ENCODE peak calls at places on chromosomes 7 and 10, in four cellular contexts. J is A549, T is mammary epithelial cell, M is PC-9. R is an unnamed sample.

GRCh38 chr7:55476071-55476803 is 96.1 kb downstream of the VOPP1 start:
- DNase-seq in J (no peak), T (no peak), M (no peak), R (no peak)

GRCh38 chr7:41538810-41539724 is 163.8 kb downstream of the INHBA start:
- DNase-seq in J (no peak), T (no peak), M (no peak), R (no peak)

GRCh38 chr7:38398725-38399321 is 125.4 kb upstream of the TARP start:
- DNase-seq in J (peak), T (peak), M (no peak), R (peak)

GRCh38 chr10:36023939-36024338 is 381.8 kb upstream of the FZD8 start:
- DNase-seq in J (peak), T (peak), M (no peak), R (no peak)

GRCh38 chr7:19369806-19370205 is 224.6 kb upstream of the FERD3L start:
- DNase-seq in J (no peak), T (no peak), M (no peak), R (no peak)

GRCh38 chr10:133544506-133544905 is 17.3 kb downstream of the CYP2E1 start:
- DNase-seq in J (no peak), T (no peak), M (no peak), R (no peak)

GRCh38 chr7:787332-788240 is 44.7 kb upstream of the SUN1 start:
- DNase-seq in J (no peak), T (no peak), M (no peak), R (no peak)

GRCh38 chr7:18648849-18649758 is 153.6 kb downstream of the HDAC9 start:
- DNase-seq in J (no peak), T (no peak), M (peak), R (no peak)

GRCh38 chr7:132298782-132299181 is 277.5 kb downstream of the PLXNA4 start:
- DNase-seq in J (peak), T (peak), M (no peak), R (no peak)

GRCh38 chr10:4686644-4686996 is 139.4 kb upstream of the AKR1E2 start:
- DNase-seq in J (peak), T (peak), M (peak), R (no peak)

GRCh38 chr10:519055-519715 is 170.3 kb downstream of the DIP2C start:
- DNase-seq in J (no peak), T (no peak), M (no peak), R (no peak)

GRCh38 chr7:98807306-98807880 is 62.4 kb downstream of the TMEM130 start:
- DNase-seq in J (no peak), T (peak), M (no peak), R (no peak)

GRCh38 chr10:3173173-3173878 is 744 bp upstream of the PITRM1 start:
- DNase-seq in J (peak), T (no peak), M (peak), R (no peak)

GRCh38 chr10:118698421-118698820 is 56.3 kb downstream of the CACUL1 start:
- DNase-seq in J (peak), T (peak), M (no peak), R (no peak)

GRCh38 chr7:27160546-27161213 is 4.2 kb upstream of the HOXA7 start:
- DNase-seq in J (peak), T (peak), M (peak), R (peak)

GRCh38 chr10:113930482-113931057 is 76.1 kb downstream of the NHLRC2 start:
- DNase-seq in J (no peak), T (no peak), M (no peak), R (no peak)

GRCh38 chr7:101559586-101559985 is 69.5 kb downstream of the MYL10 start:
- DNase-seq in J (no peak), T (no peak), M (no peak), R (peak)

GRCh38 chr10:104333037-104333727 is 5.1 kb downstream of the ITPRIP start:
- DNase-seq in J (no peak), T (no peak), M (no peak), R (no peak)

GRCh38 chr7:106054971-106055370 is 57.1 kb downstream of the SYPL1 start:
- DNase-seq in J (no peak), T (no peak), M (no peak), R (no peak)

GRCh38 chr10:8060704-8061121 is 6.2 kb downstream of the GATA3 start:
- DNase-seq in J (no peak), T (peak), M (no peak), R (no peak)

GRCh38 chr7:142669074-142669654 is 80.1 kb upstream of the PRSS1 start:
- DNase-seq in J (no peak), T (peak), M (no peak), R (no peak)
- TF ChIP-seq CTCF in J (no peak), T (peak), M (peak), R (no peak)

DNA sequence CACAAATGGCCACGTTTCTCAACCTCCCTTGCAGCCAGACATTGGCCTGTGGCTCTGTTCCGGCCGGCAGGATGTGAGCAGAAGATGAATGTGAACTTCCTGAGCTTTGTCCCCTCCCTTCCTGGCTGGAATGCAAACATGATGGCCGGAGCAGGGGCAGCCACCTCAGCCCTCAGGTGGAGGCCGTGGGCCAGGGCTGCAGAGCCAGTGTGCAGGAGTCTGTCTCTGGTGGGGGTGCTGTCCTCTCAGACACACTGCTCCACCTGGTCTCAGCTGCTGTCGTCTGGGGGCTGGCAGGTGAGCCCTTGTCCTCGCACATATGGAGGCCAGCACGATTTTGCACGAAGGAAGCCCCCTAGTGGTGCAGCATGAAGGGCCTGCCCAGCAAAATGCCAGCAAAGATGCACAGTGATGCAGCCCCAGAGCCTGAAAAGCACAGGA is 25.3 kb upstream of the PWWP2B start:
- DNase-seq in J (no peak), T (no peak), M (no peak), R (no peak)
- TF ChIP-seq CTCF in J (peak), T (peak), M (peak), R (no peak)

GRCh38 chr10:120217736-120218135 is 239.3 kb upstream of the PLPP4 start:
- DNase-seq in J (no peak), T (no peak), M (no peak), R (no peak)

DNA sequence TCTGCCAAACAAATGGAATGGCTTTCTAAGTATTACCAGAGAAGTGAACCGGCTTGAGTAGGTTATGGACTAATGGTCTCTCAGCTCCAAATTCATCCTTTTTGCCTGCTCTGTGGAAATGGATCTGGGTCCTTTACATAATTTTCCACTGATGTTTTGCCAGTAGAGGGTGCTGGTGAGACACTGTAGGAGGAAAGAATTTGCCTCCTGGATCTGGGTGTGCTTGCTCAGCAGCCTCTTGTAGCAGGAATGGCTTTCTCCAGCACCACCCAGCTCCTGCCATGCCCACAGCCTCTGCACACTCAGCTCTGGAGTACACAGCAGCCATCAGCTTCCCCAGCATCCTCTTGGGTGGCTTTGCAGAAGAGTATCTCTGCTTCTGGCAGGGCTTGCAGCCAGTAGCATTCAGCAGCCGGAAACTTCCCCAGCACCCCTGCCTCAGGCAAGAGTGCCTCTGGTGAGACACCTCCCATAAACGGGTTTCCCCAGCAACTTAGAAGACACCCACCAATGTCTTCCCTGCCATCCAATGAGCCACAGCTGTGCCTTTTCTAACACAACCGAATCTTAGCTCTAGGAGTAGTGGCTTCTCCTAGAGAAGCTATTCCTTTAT is 235.0 kb upstream of the PLPP4 start:
- DNase-seq in J (peak), T (peak), M (peak), R (no peak)
- TF ChIP-seq CTCF in J (peak), T (peak), M (peak), R (no peak)

GRCh38 chr10:49222170-49222569 is 34.0 kb upstream of the TMEM273 start:
- DNase-seq in J (peak), T (no peak), M (no peak), R (no peak)
- TF ChIP-seq CTCF in J (no peak), T (no peak), M (no peak), R (no peak)

R was measured in uterus.